ENCODE peak calls at places on chromosome 18, in eight cellular contexts. One of them, this sample, is unnamed. For H3K36me3, the result is how much of the 10 kb centered on the place peaks cover.

GRCh38 chr18:21181763-21182162 is 60.3 kb upstream of the GREB1L start:
- DNase-seq in HepG2: no peak
- DNase-seq in CD4-positive, alpha-beta memory T cell: no peak
- DNase-seq in cardiac muscle cell: no peak
- DNase-seq in heart left ventricle: no peak
- DNase-seq in Panc1: no peak
- DNase-seq in transverse colon: no peak
- DNase-seq in left lung: no peak
- DNase-seq in this sample: no peak

GRCh38 chr18:69674921-69675405 is 272.7 kb downstream of the CD226 start:
- DNase-seq in HepG2: no peak
- DNase-seq in CD4-positive, alpha-beta memory T cell: no peak
- DNase-seq in cardiac muscle cell: no peak
- DNase-seq in heart left ventricle: no peak
- DNase-seq in Panc1: no peak
- DNase-seq in transverse colon: no peak
- DNase-seq in left lung: no peak
- DNase-seq in this sample: no peak

GRCh38 chr18:76443519-76444435 is 51.3 kb downstream of the ZNF516 start:
- DNase-seq in HepG2: no peak
- DNase-seq in CD4-positive, alpha-beta memory T cell: no peak
- DNase-seq in cardiac muscle cell: no peak
- DNase-seq in heart left ventricle: no peak
- DNase-seq in Panc1: no peak
- DNase-seq in transverse colon: no peak
- DNase-seq in left lung: no peak
- DNase-seq in this sample: no peak

GRCh38 chr18:75179819-75180600 is 28.9 kb downstream of the PTGR3 start:
- DNase-seq in HepG2: no peak
- DNase-seq in CD4-positive, alpha-beta memory T cell: no peak
- DNase-seq in cardiac muscle cell: no peak
- DNase-seq in heart left ventricle: no peak
- DNase-seq in Panc1: no peak
- DNase-seq in transverse colon: no peak
- DNase-seq in left lung: no peak
- DNase-seq in this sample: no peak

GRCh38 chr18:28176674-28176932 is 327 bp downstream of the CDH2 start:
- DNase-seq in HepG2: no peak
- DNase-seq in CD4-positive, alpha-beta memory T cell: no peak
- DNase-seq in cardiac muscle cell: no peak
- DNase-seq in heart left ventricle: no peak
- DNase-seq in Panc1: no peak
- DNase-seq in transverse colon: no peak
- DNase-seq in left lung: no peak
- DNase-seq in this sample: no peak

GRCh38 chr18:30556112-30556511 is 486.4 kb downstream of the DSC3 start:
- DNase-seq in HepG2: no peak
- DNase-seq in CD4-positive, alpha-beta memory T cell: no peak
- DNase-seq in cardiac muscle cell: no peak
- DNase-seq in heart left ventricle: no peak
- DNase-seq in Panc1: no peak
- DNase-seq in transverse colon: peak
- DNase-seq in left lung: no peak
- DNase-seq in this sample: no peak

GRCh38 chr18:39675358-39675757 is 2109.8 kb upstream of the CELF4 start:
- DNase-seq in HepG2: peak
- DNase-seq in CD4-positive, alpha-beta memory T cell: no peak
- DNase-seq in cardiac muscle cell: no peak
- DNase-seq in heart left ventricle: no peak
- DNase-seq in Panc1: no peak
- DNase-seq in transverse colon: no peak
- DNase-seq in left lung: peak
- DNase-seq in this sample: no peak

GRCh38 chr18:74512321-74513053 is 16.3 kb downstream of the CNDP2 start:
- DNase-seq in HepG2: no peak
- DNase-seq in CD4-positive, alpha-beta memory T cell: no peak
- DNase-seq in cardiac muscle cell: no peak
- DNase-seq in heart left ventricle: no peak
- DNase-seq in Panc1: no peak
- DNase-seq in transverse colon: no peak
- DNase-seq in left lung: no peak
- DNase-seq in this sample: no peak

GRCh38 chr18:61992923-61993322 is 100.1 kb upstream of the RNF152 start:
- DNase-seq in HepG2: peak
- DNase-seq in CD4-positive, alpha-beta memory T cell: no peak
- DNase-seq in cardiac muscle cell: no peak
- DNase-seq in heart left ventricle: no peak
- DNase-seq in Panc1: no peak
- DNase-seq in transverse colon: no peak
- DNase-seq in left lung: no peak
- DNase-seq in this sample: no peak

GRCh38 chr18:9055185-9055584 is 47.3 kb upstream of the NDUFV2 start:
- DNase-seq in HepG2: no peak
- DNase-seq in CD4-positive, alpha-beta memory T cell: no peak
- DNase-seq in cardiac muscle cell: no peak
- DNase-seq in heart left ventricle: no peak
- DNase-seq in Panc1: peak
- DNase-seq in transverse colon: no peak
- DNase-seq in left lung: no peak
- DNase-seq in this sample: no peak

GRCh38 chr18:40152859-40153258 is 1802.2 kb upstream of the PIK3C3 start:
- DNase-seq in HepG2: peak
- DNase-seq in CD4-positive, alpha-beta memory T cell: no peak
- DNase-seq in cardiac muscle cell: no peak
- DNase-seq in heart left ventricle: no peak
- DNase-seq in Panc1: no peak
- DNase-seq in transverse colon: no peak
- DNase-seq in left lung: no peak
- DNase-seq in this sample: no peak

GRCh38 chr18:43571078-43571689 is 293.9 kb upstream of the SYT4 start:
- DNase-seq in HepG2: peak
- DNase-seq in CD4-positive, alpha-beta memory T cell: no peak
- DNase-seq in cardiac muscle cell: peak
- DNase-seq in heart left ventricle: no peak
- DNase-seq in Panc1: no peak
- DNase-seq in transverse colon: no peak
- DNase-seq in left lung: no peak
- DNase-seq in this sample: no peak

GRCh38 chr18:76565238-76566173 is 70.5 kb upstream of the ZNF516 start:
- DNase-seq in HepG2: peak
- DNase-seq in CD4-positive, alpha-beta memory T cell: no peak
- DNase-seq in cardiac muscle cell: peak
- DNase-seq in heart left ventricle: peak
- DNase-seq in Panc1: no peak
- DNase-seq in transverse colon: peak
- DNase-seq in left lung: peak
- DNase-seq in this sample: peak

GRCh38 chr18:75128051-75128605 is 80.8 kb downstream of the PTGR3 start:
- DNase-seq in HepG2: no peak
- DNase-seq in CD4-positive, alpha-beta memory T cell: no peak
- DNase-seq in cardiac muscle cell: no peak
- DNase-seq in heart left ventricle: no peak
- DNase-seq in Panc1: no peak
- DNase-seq in transverse colon: no peak
- DNase-seq in left lung: no peak
- DNase-seq in this sample: no peak

GRCh38 chr18:33040213-33040612 is 267.4 kb upstream of the KLHL14 start:
- DNase-seq in HepG2: no peak
- DNase-seq in CD4-positive, alpha-beta memory T cell: no peak
- DNase-seq in cardiac muscle cell: no peak
- DNase-seq in heart left ventricle: no peak
- DNase-seq in Panc1: no peak
- DNase-seq in transverse colon: no peak
- DNase-seq in left lung: no peak
- DNase-seq in this sample: no peak

DNA sequence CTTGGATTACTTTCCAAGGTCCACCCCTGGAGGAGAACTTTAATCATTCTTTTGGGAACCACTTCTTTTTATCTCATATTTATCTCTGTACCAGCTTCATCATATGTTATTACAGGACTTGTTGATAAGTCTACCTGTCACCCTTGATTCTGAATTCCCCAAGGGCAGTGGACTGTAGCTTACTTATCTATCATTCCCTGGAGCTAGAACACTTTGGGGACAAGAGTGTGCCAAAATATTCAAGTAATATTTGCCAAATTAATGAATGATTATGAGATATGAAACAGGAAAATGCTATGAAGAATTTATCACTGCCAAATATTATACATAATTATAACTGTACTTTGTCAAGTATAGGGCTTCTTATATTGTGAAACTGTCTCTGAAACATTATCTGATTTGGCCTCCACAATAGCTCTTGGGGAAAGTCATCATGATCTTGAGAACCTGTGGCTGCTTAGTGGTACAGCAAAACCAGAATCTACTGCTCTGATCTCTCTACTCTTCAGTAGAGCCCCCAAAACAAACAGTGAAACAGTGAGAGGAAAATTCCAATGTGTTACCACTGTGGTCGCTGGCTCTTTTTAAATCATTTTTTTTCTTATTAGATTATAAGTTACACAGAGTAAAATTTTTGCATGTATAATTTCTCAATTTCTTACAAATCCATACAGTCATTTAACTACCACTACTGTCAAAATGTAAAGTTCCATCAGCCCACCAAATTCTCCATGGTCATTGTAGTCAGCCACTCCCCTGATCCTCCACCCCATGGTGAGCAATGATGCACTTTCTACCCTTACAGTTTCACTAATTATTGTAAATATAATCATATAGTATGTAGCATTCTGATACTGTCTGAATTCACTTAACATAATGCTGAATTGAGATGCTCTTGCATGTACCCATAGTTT is 197.5 kb downstream of the PIEZO2 start:
- DNase-seq in HepG2: no peak
- DNase-seq in CD4-positive, alpha-beta memory T cell: no peak
- DNase-seq in cardiac muscle cell: no peak
- DNase-seq in heart left ventricle: no peak
- DNase-seq in Panc1: no peak
- DNase-seq in transverse colon: no peak
- DNase-seq in left lung: no peak
- DNase-seq in this sample: no peak
- H3K36me3 ChIP-seq in HepG2: under half
- H3K36me3 ChIP-seq in CD4-positive, alpha-beta memory T cell: under half
- H3K36me3 ChIP-seq in cardiac muscle cell: under half
- H3K36me3 ChIP-seq in heart left ventricle: under half
- H3K36me3 ChIP-seq in Panc1: under half
- H3K36me3 ChIP-seq in transverse colon: under half
- H3K36me3 ChIP-seq in left lung: under half
- H3K36me3 ChIP-seq in this sample: under half

DNA sequence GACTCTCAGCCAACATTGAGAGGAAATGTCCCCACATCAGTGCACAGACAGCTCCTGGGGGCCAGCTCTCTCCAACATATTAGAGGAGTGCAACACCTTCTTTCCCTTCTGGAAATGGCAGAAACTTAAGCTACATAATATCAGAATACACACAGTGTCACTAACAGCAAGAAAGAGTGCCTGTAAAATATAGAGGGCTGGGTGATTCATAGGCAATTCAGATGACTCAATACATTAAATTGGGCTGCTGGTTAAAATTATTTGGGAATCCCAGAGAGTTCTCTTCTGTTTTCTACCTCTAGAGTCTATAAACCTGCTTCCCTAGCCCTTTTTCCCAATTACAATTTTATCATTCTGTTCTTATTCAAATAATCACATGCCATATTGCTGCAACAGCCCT is 381.4 kb downstream of the MBD2 start:
- DNase-seq in HepG2: no peak
- DNase-seq in CD4-positive, alpha-beta memory T cell: no peak
- DNase-seq in cardiac muscle cell: no peak
- DNase-seq in heart left ventricle: no peak
- DNase-seq in Panc1: no peak
- DNase-seq in transverse colon: no peak
- DNase-seq in left lung: no peak
- DNase-seq in this sample: no peak
- H3K4me3 ChIP-seq in HepG2: no peak
- H3K4me3 ChIP-seq in CD4-positive, alpha-beta memory T cell: no peak
- H3K4me3 ChIP-seq in cardiac muscle cell: no peak
- H3K4me3 ChIP-seq in heart left ventricle: no peak
- H3K4me3 ChIP-seq in Panc1: no peak
- H3K4me3 ChIP-seq in transverse colon: no peak
- H3K4me3 ChIP-seq in left lung: no peak
- H3K4me3 ChIP-seq in this sample: no peak

GRCh38 chr18:13495980-13496379 is 230.4 kb downstream of the FAM210A start:
- DNase-seq in HepG2: no peak
- DNase-seq in CD4-positive, alpha-beta memory T cell: no peak
- DNase-seq in cardiac muscle cell: no peak
- DNase-seq in heart left ventricle: no peak
- DNase-seq in Panc1: no peak
- DNase-seq in transverse colon: no peak
- DNase-seq in left lung: no peak
- DNase-seq in this sample: no peak
- H3K36me3 ChIP-seq in HepG2: under half
- H3K36me3 ChIP-seq in CD4-positive, alpha-beta memory T cell: under half
- H3K36me3 ChIP-seq in cardiac muscle cell: under half
- H3K36me3 ChIP-seq in heart left ventricle: under half
- H3K36me3 ChIP-seq in Panc1: under half
- H3K36me3 ChIP-seq in transverse colon: under half
- H3K36me3 ChIP-seq in left lung: under half
- H3K36me3 ChIP-seq in this sample: under half

GRCh38 chr18:51039138-51040112 is 9.4 kb downstream of the SMAD4 start:
- DNase-seq in HepG2: no peak
- DNase-seq in CD4-positive, alpha-beta memory T cell: no peak
- DNase-seq in cardiac muscle cell: no peak
- DNase-seq in heart left ventricle: no peak
- DNase-seq in Panc1: no peak
- DNase-seq in transverse colon: no peak
- DNase-seq in left lung: no peak
- DNase-seq in this sample: no peak

GRCh38 chr18:51032193-51032592 is 2.2 kb downstream of the SMAD4 start:
- DNase-seq in HepG2: no peak
- DNase-seq in CD4-positive, alpha-beta memory T cell: no peak
- DNase-seq in cardiac muscle cell: no peak
- DNase-seq in heart left ventricle: no peak
- DNase-seq in Panc1: no peak
- DNase-seq in transverse colon: no peak
- DNase-seq in left lung: no peak
- DNase-seq in this sample: no peak

GRCh38 chr18:51041677-51042076 is 11.7 kb downstream of the SMAD4 start:
- DNase-seq in HepG2: no peak
- DNase-seq in CD4-positive, alpha-beta memory T cell: no peak
- DNase-seq in cardiac muscle cell: no peak
- DNase-seq in heart left ventricle: no peak
- DNase-seq in Panc1: no peak
- DNase-seq in transverse colon: no peak
- DNase-seq in left lung: no peak
- DNase-seq in this sample: no peak

GRCh38 chr18:51037230-51037629 is 7.2 kb downstream of the SMAD4 start:
- DNase-seq in HepG2: no peak
- DNase-seq in CD4-positive, alpha-beta memory T cell: no peak
- DNase-seq in cardiac muscle cell: no peak
- DNase-seq in heart left ventricle: no peak
- DNase-seq in Panc1: no peak
- DNase-seq in transverse colon: no peak
- DNase-seq in left lung: no peak
- DNase-seq in this sample: no peak

DNA sequence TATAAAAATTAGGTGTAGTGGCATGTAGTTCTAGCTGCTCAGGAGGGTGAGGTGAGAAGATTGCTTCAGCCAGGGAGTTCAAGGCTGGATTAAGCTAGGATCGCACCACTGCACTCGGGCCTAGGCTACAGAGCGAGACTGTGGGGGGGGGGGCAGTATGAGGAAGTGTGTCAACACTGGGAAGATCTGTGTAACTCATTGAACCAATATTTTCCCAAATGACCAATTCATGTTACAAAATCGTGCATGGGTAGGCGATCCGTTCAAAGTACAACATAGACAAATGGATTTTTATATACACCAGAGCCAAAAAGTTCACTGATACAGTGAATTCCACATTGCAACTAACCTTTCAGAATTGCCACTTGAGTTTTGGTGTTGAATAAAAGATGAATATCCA is 8.1 kb downstream of the SMAD4 start:
- DNase-seq in HepG2: peak
- DNase-seq in CD4-positive, alpha-beta memory T cell: no peak
- DNase-seq in cardiac muscle cell: no peak
- DNase-seq in heart left ventricle: no peak
- DNase-seq in Panc1: no peak
- DNase-seq in transverse colon: no peak
- DNase-seq in left lung: no peak
- DNase-seq in this sample: no peak
- H3K4me3 ChIP-seq in HepG2: no peak
- H3K4me3 ChIP-seq in CD4-positive, alpha-beta memory T cell: no peak
- H3K4me3 ChIP-seq in cardiac muscle cell: no peak
- H3K4me3 ChIP-seq in heart left ventricle: no peak
- H3K4me3 ChIP-seq in Panc1: no peak
- H3K4me3 ChIP-seq in transverse colon: no peak
- H3K4me3 ChIP-seq in left lung: no peak
- H3K4me3 ChIP-seq in this sample: peak

This sample was measured in psoas muscle.